ENCODE peak calls at places on chromosome 12, in seven cellular contexts. G, X, E, Z, H, F and M are unnamed samples.

GRCh38 chr12:109134186-109134917 is 18.0 kb downstream of the ACACB start:
- DNase-seq in G (no peak), X (peak; percentile 61), E (peak; percentile 74), Z (peak; percentile 81), H (no peak), F (peak; percentile 36), M (no peak)

GRCh38 chr12:86663691-86664090 is 407.5 kb upstream of the MGAT4C start:
- DNase-seq in G (no peak), X (no peak), E (no peak), Z (no peak), H (no peak), F (no peak), M (no peak)

GRCh38 chr12:54207539-54208267 is 18.9 kb upstream of the SMUG1 start:
- DNase-seq in G (peak; percentile 37), X (peak; percentile 89), E (peak; percentile 99), Z (peak; percentile 95), H (peak; percentile 69), F (peak; percentile 65), M (peak; percentile 73)

GRCh38 chr12:18476866-18477265 is 215.5 kb downstream of the PIK3C2G start:
- DNase-seq in G (no peak), X (no peak), E (no peak), Z (no peak), H (no peak), F (peak; percentile 70), M (no peak)

GRCh38 chr12:18261906-18262305 is 588 bp downstream of the PIK3C2G start:
- DNase-seq in G (no peak), X (no peak), E (no peak), Z (no peak), H (no peak), F (peak; percentile 14), M (no peak)

GRCh38 chr12:57520008-57520726 is at the start of gene DDIT3:
- DNase-seq in G (peak; percentile 98), X (peak; percentile 99), E (peak; percentile 100), Z (peak; percentile 100), H (peak; percentile 99), F (peak; percentile 99), M (peak; percentile 99)

GRCh38 chr12:64714551-64714968 is 44.6 kb downstream of the GNS start:
- DNase-seq in G (no peak), X (no peak), E (no peak), Z (no peak), H (no peak), F (no peak), M (no peak)

GRCh38 chr12:52130695-52131094 is 51.2 kb downstream of the SMIM41 start:
- DNase-seq in G (no peak), X (no peak), E (no peak), Z (no peak), H (no peak), F (no peak), M (no peak)

GRCh38 chr12:75850751-75851462 is 180.7 kb downstream of the PHLDA1 start:
- DNase-seq in G (peak; percentile 84), X (peak; percentile 42), E (no peak), Z (no peak), H (peak; percentile 84), F (no peak), M (no peak)

DNA sequence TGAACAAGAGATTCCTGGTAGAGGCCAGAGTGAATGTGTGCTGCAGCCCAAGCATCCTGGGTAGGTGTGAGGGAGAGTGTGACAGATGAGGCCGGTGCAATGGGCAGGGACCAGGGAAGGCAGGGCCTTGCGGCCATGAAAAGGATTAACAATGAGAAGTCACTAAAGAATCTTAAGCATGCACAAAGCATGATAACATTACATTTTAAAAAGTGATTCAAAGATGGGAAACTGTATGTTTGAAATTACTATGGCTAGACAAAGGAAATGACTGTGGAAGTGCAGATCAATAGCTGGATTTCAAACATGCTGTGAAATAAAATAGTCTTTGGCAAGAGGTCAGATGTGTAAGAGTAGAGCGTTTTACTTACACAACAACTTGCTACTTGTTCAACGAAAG is 175.6 kb downstream of the CCDC59 start:
- DNase-seq in G (no peak), X (peak; percentile 8), E (no peak), Z (no peak), H (no peak), F (no peak), M (no peak)
- H3K23ac ChIP-seq in G (no peak overlapping the region), X (no peak overlapping the region), E (no peak overlapping the region), Z (no peak overlapping the region), H (no peak overlapping the region), F (no peak overlapping the region), M (no peak overlapping the region)

GRCh38 chr12:66851134-66851533 is 172.3 kb upstream of the GRIP1 start:
- DNase-seq in G (no peak), X (no peak), E (no peak), Z (no peak), H (no peak), F (no peak), M (no peak)
- H3K23ac ChIP-seq in G (no peak overlapping the region), X (no peak overlapping the region), E (no peak overlapping the region), Z (no peak overlapping the region), H (no peak overlapping the region), F (no peak overlapping the region), M (no peak overlapping the region)

GRCh38 chr12:131983554-131983953 is 33.8 kb downstream of the EP400 start:
- DNase-seq in G (no peak), X (no peak), E (no peak), Z (no peak), H (no peak), F (no peak), M (no peak)
- H3K23ac ChIP-seq in G (no peak overlapping the region), X (no peak overlapping the region), E (no peak overlapping the region), Z (no peak overlapping the region), H (no peak overlapping the region), F (no peak overlapping the region), M (no peak overlapping the region)

GRCh38 chr12:117649796-117650195 is 288.4 kb upstream of the NOS1 start:
- DNase-seq in G (no peak), X (no peak), E (no peak), Z (no peak), H (no peak), F (no peak), M (no peak)
- H3K23ac ChIP-seq in G (no peak overlapping the region), X (no peak overlapping the region), E (no peak overlapping the region), Z (no peak overlapping the region), H (no peak overlapping the region), F (no peak overlapping the region), M (no peak overlapping the region)

GRCh38 chr12:115811929-115812328 is 465.6 kb downstream of the MED13L start:
- DNase-seq in G (no peak), X (no peak), E (no peak), Z (no peak), H (peak; percentile 58), F (no peak), M (no peak)
- H3K23ac ChIP-seq in G (no peak overlapping the region), X (no peak overlapping the region), E (no peak overlapping the region), Z (no peak overlapping the region), H (no peak overlapping the region), F (no peak overlapping the region), M (no peak overlapping the region)

GRCh38 chr12:33710548-33710947 is 270.9 kb upstream of the SYT10 start:
- DNase-seq in G (no peak), X (no peak), E (no peak), Z (no peak), H (no peak), F (no peak), M (no peak)

GRCh38 chr12:33703221-33703620 is 263.6 kb upstream of the SYT10 start:
- DNase-seq in G (no peak), X (no peak), E (no peak), Z (no peak), H (no peak), F (no peak), M (no peak)

GRCh38 chr12:33708935-33709334 is 269.3 kb upstream of the SYT10 start:
- DNase-seq in G (no peak), X (no peak), E (no peak), Z (no peak), H (no peak), F (no peak), M (no peak)

DNA sequence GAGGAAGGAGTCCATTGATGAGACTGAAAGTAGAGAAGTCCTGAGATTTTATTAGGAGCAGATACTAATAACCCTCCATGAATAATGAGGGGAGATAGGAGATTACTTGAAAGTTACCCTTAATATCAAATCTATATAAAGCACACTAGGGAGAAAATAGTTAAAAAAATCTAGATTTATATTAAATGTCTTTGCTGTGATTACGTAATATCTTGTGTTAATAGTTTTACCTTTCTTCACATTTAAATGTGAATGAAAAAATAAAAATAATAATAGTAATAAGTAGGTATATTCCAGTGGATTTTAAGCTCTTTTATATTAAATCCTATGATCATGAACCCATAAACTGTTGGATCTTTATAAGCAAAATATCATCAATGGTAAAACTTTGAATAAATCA is 267.3 kb upstream of the SYT10 start:
- DNase-seq in G (no peak), X (no peak), E (no peak), Z (no peak), H (no peak), F (no peak), M (no peak)
- H3K23ac ChIP-seq in G (no peak overlapping the region), X (no peak overlapping the region), E (no peak overlapping the region), Z (no peak overlapping the region), H (no peak overlapping the region), F (no peak overlapping the region), M (no peak overlapping the region)

GRCh38 chr12:91171475-91171874 is 11.1 kb downstream of the DCN start:
- DNase-seq in G (no peak), X (no peak), E (no peak), Z (no peak), H (no peak), F (no peak), M (no peak)
- H3K23ac ChIP-seq in G (peak overlapping the region; percentile 7), X (no peak overlapping the region), E (no peak overlapping the region), Z (no peak overlapping the region), H (no peak overlapping the region), F (no peak overlapping the region), M (no peak overlapping the region)

GRCh38 chr12:106634206-106634605 is 51.4 kb downstream of the RFX4 start:
- DNase-seq in G (no peak), X (no peak), E (no peak), Z (no peak), H (no peak), F (no peak), M (no peak)
- H3K23ac ChIP-seq in G (no peak overlapping the region), X (no peak overlapping the region), E (no peak overlapping the region), Z (no peak overlapping the region), H (no peak overlapping the region), F (no peak overlapping the region), M (no peak overlapping the region)

DNA sequence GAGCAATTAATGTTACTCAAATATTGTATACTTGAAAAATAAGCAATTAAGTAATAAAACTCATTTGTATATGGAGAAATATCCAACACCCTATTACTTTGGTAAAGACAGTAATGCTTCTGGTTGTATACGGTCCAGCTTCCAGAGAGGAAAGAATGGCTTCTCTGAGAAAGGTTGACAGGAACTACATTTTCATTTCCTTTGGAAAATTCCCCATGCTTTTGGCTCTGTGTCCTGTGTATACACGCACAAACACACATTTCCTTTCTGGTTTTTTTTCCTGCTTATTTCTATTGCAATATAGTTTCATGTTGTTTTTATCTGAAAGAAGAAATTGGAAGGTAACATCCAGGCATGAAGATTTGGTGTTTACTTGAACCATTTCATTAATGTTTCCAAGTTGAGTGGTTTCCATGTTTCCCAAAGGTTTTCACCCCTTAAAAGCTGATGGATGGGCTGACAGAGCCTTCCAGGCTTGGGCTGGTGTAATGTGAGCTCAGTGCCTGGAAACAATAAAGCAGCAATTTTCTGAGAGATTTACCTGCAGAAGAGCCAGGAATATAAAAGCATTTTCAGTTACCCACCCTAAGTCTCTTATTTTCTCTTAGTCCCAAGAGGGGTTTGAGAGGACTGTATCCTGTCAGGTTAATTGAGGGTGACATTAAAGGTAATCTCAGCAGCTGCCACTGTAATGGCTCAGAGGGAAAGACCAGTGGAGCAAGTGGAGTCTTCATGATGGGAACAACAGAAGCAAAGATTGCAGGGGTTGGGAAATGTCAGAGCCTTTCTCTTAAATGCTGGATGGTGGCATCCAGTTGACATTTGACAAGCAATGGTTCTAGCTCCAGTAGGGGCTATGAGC is 33.4 kb upstream of the TMTC1 start:
- DNase-seq in G (no peak), X (no peak), E (no peak), Z (no peak), H (no peak), F (no peak), M (no peak)
- H3K23ac ChIP-seq in G (no peak overlapping the region), X (no peak overlapping the region), E (no peak overlapping the region), Z (no peak overlapping the region), H (no peak overlapping the region), F (no peak overlapping the region), M (no peak overlapping the region)